ENCODE peak calls at places on chromosomes 13 and 19, in five cellular contexts. One of them, this sample, is unnamed.
A peak's percentile ranks its signal among the peaks of the same experiment; 100 is the strongest.

GRCh38 chr13:60351326-60351725 is 45.7 kb upstream of the TDRD3 start:
- DNase-seq in psoas muscle: no peak
- DNase-seq in keratinocyte: no peak
- DNase-seq in left ventricle myocardium inferior: no peak
- DNase-seq in uterus: no peak
- DNase-seq in this sample: no peak

GRCh38 chr19:48442116-48443035 is 3.4 kb upstream of the GRWD1 start:
- DNase-seq in psoas muscle: no peak
- DNase-seq in keratinocyte: no peak
- DNase-seq in left ventricle myocardium inferior: no peak
- DNase-seq in uterus: no peak
- DNase-seq in this sample: no peak

GRCh38 chr19:13094771-13095392 is 7.8 kb downstream of the LYL1 start:
- DNase-seq in psoas muscle: no peak
- DNase-seq in keratinocyte: no peak
- DNase-seq in left ventricle myocardium inferior: no peak
- DNase-seq in uterus: no peak
- DNase-seq in this sample: no peak

GRCh38 chr19:47258895-47259555 is 2.7 kb downstream of the CCDC9 start:
- DNase-seq in psoas muscle: no peak
- DNase-seq in keratinocyte: no peak
- DNase-seq in left ventricle myocardium inferior: no peak
- DNase-seq in uterus: no peak
- DNase-seq in this sample: no peak

GRCh38 chr13:65606622-65607021 is 1623.5 kb downstream of the PCDH9 start:
- DNase-seq in psoas muscle: no peak
- DNase-seq in keratinocyte: no peak
- DNase-seq in left ventricle myocardium inferior: no peak
- DNase-seq in uterus: no peak
- DNase-seq in this sample: no peak

GRCh38 chr19:34096020-34096915 is 76.0 kb upstream of the LSM14A start:
- DNase-seq in psoas muscle: no peak
- DNase-seq in keratinocyte: peak; percentile 7
- DNase-seq in left ventricle myocardium inferior: no peak
- DNase-seq in uterus: no peak
- DNase-seq in this sample: peak; percentile 16

GRCh38 chr13:113013303-113013702 is 44.3 kb downstream of the MCF2L start:
- DNase-seq in psoas muscle: no peak
- DNase-seq in keratinocyte: no peak
- DNase-seq in left ventricle myocardium inferior: no peak
- DNase-seq in uterus: no peak
- DNase-seq in this sample: no peak

GRCh38 chr13:50613356-50613831 is 230.1 kb downstream of the DLEU7 start:
- DNase-seq in psoas muscle: no peak
- DNase-seq in keratinocyte: no peak
- DNase-seq in left ventricle myocardium inferior: no peak
- DNase-seq in uterus: no peak
- DNase-seq in this sample: no peak

GRCh38 chr13:91291078-91291477 is 56.4 kb upstream of the MIR17HG start:
- DNase-seq in psoas muscle: no peak
- DNase-seq in keratinocyte: no peak
- DNase-seq in left ventricle myocardium inferior: no peak
- DNase-seq in uterus: no peak
- DNase-seq in this sample: no peak

GRCh38 chr13:113043931-113044330 is 61.7 kb upstream of the F7 start:
- DNase-seq in psoas muscle: no peak
- DNase-seq in keratinocyte: no peak
- DNase-seq in left ventricle myocardium inferior: no peak
- DNase-seq in uterus: no peak
- DNase-seq in this sample: peak; percentile 1

GRCh38 chr13:94400874-94401273 is 78.6 kb downstream of the DCT start:
- DNase-seq in psoas muscle: no peak
- DNase-seq in keratinocyte: no peak
- DNase-seq in left ventricle myocardium inferior: no peak
- DNase-seq in uterus: no peak
- DNase-seq in this sample: no peak

GRCh38 chr19:11269408-11269807 is 7.1 kb upstream of the DOCK6 start:
- DNase-seq in psoas muscle: no peak
- DNase-seq in keratinocyte: no peak
- DNase-seq in left ventricle myocardium inferior: no peak
- DNase-seq in uterus: no peak
- DNase-seq in this sample: no peak

GRCh38 chr13:82002693-82003092 is 1661.8 kb upstream of the SPRY2 start:
- DNase-seq in psoas muscle: no peak
- DNase-seq in keratinocyte: no peak
- DNase-seq in left ventricle myocardium inferior: no peak
- DNase-seq in uterus: no peak
- DNase-seq in this sample: no peak

GRCh38 chr13:62357887-62358645 is 942.4 kb upstream of the PCDH20 start:
- DNase-seq in psoas muscle: no peak
- DNase-seq in keratinocyte: no peak
- DNase-seq in left ventricle myocardium inferior: no peak
- DNase-seq in uterus: no peak
- DNase-seq in this sample: no peak
- TF ChIP-seq CTCF in psoas muscle: no peak
- TF ChIP-seq CTCF in keratinocyte: peak; percentile 26
- TF ChIP-seq CTCF in left ventricle myocardium inferior: no peak
- TF ChIP-seq CTCF in uterus: no peak
- TF ChIP-seq CTCF in this sample: no peak

GRCh38 chr13:26983533-26984315 is 187.9 kb downstream of the USP12 start:
- DNase-seq in psoas muscle: no peak
- DNase-seq in keratinocyte: no peak
- DNase-seq in left ventricle myocardium inferior: no peak
- DNase-seq in uterus: no peak
- DNase-seq in this sample: no peak
- H3K4me3 ChIP-seq in psoas muscle: no peak overlapping the region
- H3K4me3 ChIP-seq in keratinocyte: no peak overlapping the region
- H3K4me3 ChIP-seq in left ventricle myocardium inferior: peak overlapping the region; percentile 40
- H3K4me3 ChIP-seq in uterus: no peak overlapping the region
- H3K4me3 ChIP-seq in this sample: no peak overlapping the region

DNA sequence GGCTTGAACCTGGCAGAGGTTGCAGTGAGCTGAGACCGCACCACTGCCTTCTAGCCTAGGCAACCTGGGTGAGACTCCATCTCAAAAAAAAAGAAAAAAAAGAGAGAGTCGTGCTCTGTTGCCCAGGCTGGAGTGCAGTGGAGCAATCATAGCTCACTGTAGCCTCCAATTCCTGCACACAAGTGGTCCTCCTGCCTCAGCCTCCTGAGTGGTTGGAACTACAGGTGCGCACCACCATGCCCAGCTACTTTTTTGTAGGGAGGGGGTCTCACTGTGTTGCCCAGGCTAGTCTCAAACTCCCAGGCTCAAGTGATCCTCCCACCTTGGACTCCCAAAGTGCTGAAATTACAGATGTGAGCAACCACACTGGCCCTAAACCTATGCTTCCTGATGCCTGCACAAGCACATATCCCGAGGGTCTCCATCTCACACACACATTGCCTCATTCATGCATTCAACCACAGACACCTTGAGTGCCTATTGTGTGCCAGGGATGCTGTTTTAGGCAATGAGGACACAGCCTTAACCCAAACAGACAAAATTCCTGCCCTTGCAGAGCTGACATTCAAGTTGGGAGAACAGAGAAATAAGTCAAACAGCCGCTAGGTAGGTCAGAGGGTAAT is 2.2 kb downstream of the ANGPTL6 start:
- DNase-seq in psoas muscle: no peak
- DNase-seq in keratinocyte: no peak
- DNase-seq in left ventricle myocardium inferior: no peak
- DNase-seq in uterus: no peak
- DNase-seq in this sample: no peak
- H3K4me1 ChIP-seq in psoas muscle: peaks cover 3% of the 10 kb centered on the region
- H3K4me1 ChIP-seq in keratinocyte: peaks cover 8% of the 10 kb centered on the region
- H3K4me1 ChIP-seq in left ventricle myocardium inferior: peaks cover 14% of the 10 kb centered on the region
- H3K4me1 ChIP-seq in uterus: no peaks in the 10 kb centered on the region
- H3K4me1 ChIP-seq in this sample: no peaks in the 10 kb centered on the region

GRCh38 chr13:41053384-41053826 is 7.9 kb upstream of the WBP4 start:
- DNase-seq in psoas muscle: no peak
- DNase-seq in keratinocyte: no peak
- DNase-seq in left ventricle myocardium inferior: no peak
- DNase-seq in uterus: no peak
- DNase-seq in this sample: no peak

GRCh38 chr13:41056194-41056593 is 5.1 kb upstream of the WBP4 start:
- DNase-seq in psoas muscle: no peak
- DNase-seq in keratinocyte: no peak
- DNase-seq in left ventricle myocardium inferior: no peak
- DNase-seq in uterus: no peak
- DNase-seq in this sample: no peak

GRCh38 chr13:41056996-41057711 is 4.2 kb upstream of the WBP4 start:
- DNase-seq in psoas muscle: no peak
- DNase-seq in keratinocyte: no peak
- DNase-seq in left ventricle myocardium inferior: no peak
- DNase-seq in uterus: no peak
- DNase-seq in this sample: no peak

GRCh38 chr13:41054212-41054877 is 7.0 kb upstream of the WBP4 start:
- DNase-seq in psoas muscle: no peak
- DNase-seq in keratinocyte: no peak
- DNase-seq in left ventricle myocardium inferior: no peak
- DNase-seq in uterus: peak; percentile 26
- DNase-seq in this sample: no peak

DNA sequence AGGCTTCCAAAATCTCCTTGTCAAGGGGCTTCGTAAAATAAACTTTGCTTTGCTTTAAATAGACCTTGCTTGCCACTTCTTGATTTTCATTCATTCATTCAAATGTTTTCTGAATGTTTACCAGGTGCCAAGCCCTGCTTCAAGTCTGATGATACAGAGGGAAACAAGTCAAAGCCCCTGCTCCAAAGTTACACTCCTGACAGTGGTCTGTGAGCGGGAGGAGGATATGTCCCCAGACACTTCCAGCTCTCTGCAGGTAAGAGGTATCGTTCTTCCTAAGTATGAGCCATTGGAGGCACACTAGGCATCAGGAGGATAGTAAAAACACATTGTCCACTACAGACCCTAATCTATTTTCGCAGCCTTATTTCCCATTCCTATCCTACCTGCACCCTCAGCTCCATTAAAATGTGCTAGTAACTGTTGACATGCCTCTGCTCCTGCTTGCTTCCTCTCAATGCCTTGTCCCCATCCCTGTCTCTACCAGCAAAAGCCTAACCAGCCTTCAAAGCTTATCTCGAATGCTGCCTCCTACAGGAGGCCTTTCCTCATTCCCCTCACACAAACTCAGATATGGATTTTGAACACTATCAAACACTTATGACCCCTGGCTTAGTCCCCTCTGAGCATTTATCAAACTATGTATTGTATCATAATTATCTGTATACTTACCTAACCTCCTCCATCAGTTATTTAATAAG is 6.2 kb upstream of the WBP4 start:
- DNase-seq in psoas muscle: no peak
- DNase-seq in keratinocyte: no peak
- DNase-seq in left ventricle myocardium inferior: no peak
- DNase-seq in uterus: no peak
- DNase-seq in this sample: no peak
- TF ChIP-seq CTCF in psoas muscle: no peak
- TF ChIP-seq CTCF in keratinocyte: peak; percentile 27
- TF ChIP-seq CTCF in left ventricle myocardium inferior: no peak
- TF ChIP-seq CTCF in uterus: no peak
- TF ChIP-seq CTCF in this sample: peak; percentile 21

GRCh38 chr13:46045424-46045823 is 7.1 kb downstream of the ZC3H13 start:
- DNase-seq in psoas muscle: no peak
- DNase-seq in keratinocyte: no peak
- DNase-seq in left ventricle myocardium inferior: no peak
- DNase-seq in uterus: no peak
- DNase-seq in this sample: no peak

GRCh38 chr13:46039421-46040036 is 13.0 kb downstream of the ZC3H13 start:
- DNase-seq in psoas muscle: no peak
- DNase-seq in keratinocyte: no peak
- DNase-seq in left ventricle myocardium inferior: no peak
- DNase-seq in uterus: no peak
- DNase-seq in this sample: no peak

GRCh38 chr13:46040763-46041162 is 11.8 kb downstream of the ZC3H13 start:
- DNase-seq in psoas muscle: no peak
- DNase-seq in keratinocyte: no peak
- DNase-seq in left ventricle myocardium inferior: no peak
- DNase-seq in uterus: no peak
- DNase-seq in this sample: no peak

GRCh38 chr13:46043647-46044046 is 8.9 kb downstream of the ZC3H13 start:
- DNase-seq in psoas muscle: no peak
- DNase-seq in keratinocyte: no peak
- DNase-seq in left ventricle myocardium inferior: no peak
- DNase-seq in uterus: no peak
- DNase-seq in this sample: no peak

GRCh38 chr13:46041335-46041934 is 11.1 kb downstream of the ZC3H13 start:
- DNase-seq in psoas muscle: no peak
- DNase-seq in keratinocyte: no peak
- DNase-seq in left ventricle myocardium inferior: no peak
- DNase-seq in uterus: no peak
- DNase-seq in this sample: no peak
- H3K4me3 ChIP-seq in psoas muscle: no peak overlapping the region
- H3K4me3 ChIP-seq in keratinocyte: no peak overlapping the region
- H3K4me3 ChIP-seq in left ventricle myocardium inferior: no peak overlapping the region
- H3K4me3 ChIP-seq in uterus: no peak overlapping the region
- H3K4me3 ChIP-seq in this sample: no peak overlapping the region

DNA sequence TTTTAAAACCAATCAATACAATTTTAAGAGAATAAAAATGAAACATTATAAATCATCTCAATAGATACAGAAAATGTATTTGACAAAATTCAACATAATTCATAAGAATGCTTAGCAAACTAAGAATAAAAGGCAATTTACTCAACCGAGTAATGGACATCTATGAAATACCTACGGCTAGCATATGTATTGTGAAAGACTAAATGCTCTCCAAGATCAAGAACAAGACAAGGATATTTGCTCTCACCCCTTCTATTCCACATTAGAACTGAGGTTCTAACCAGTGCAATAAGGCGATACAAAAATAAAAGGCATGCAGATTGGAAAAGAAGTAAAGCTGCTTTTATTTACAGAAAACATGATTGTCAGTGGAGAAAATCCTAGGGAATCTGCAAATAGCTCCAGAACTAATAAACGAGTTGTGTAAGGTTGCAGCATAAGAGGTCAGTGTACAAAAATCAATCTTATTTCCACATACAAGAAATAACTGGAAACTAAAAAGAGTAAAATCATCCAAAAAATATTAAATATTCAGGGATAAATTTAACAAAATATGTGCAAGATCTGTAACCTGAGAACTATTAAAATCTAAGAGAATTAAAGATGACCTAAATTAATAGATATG is 16.4 kb downstream of the KATNAL1 start:
- DNase-seq in psoas muscle: no peak
- DNase-seq in keratinocyte: no peak
- DNase-seq in left ventricle myocardium inferior: no peak
- DNase-seq in uterus: no peak
- DNase-seq in this sample: no peak
- H3K4me1 ChIP-seq in psoas muscle: peaks cover 15% of the 10 kb centered on the region
- H3K4me1 ChIP-seq in keratinocyte: peaks cover 11% of the 10 kb centered on the region
- H3K4me1 ChIP-seq in left ventricle myocardium inferior: peaks cover 31% of the 10 kb centered on the region
- H3K4me1 ChIP-seq in uterus: no peaks in the 10 kb centered on the region
- H3K4me1 ChIP-seq in this sample: peaks cover 6% of the 10 kb centered on the region